ENCODE peak calls at places on chromosomes 12 and 14, in five cellular contexts. W is GM06990, M is uterus, Y is small intestine, I is epithelial cell of proximal tubule. C is an unnamed sample.

GRCh38 chr14:104486222-104486743 is 93.3 kb upstream of the C14orf180 start:
- DNase-seq in Y (no peak), W (no peak), I (no peak), M (no peak), C (no peak)

GRCh38 chr12:122111070-122111750 is 32.7 kb downstream of the MLXIP start:
- DNase-seq in Y (peak; percentile 88), M (no peak), W (no peak), I (no peak), C (no peak)

GRCh38 chr14:90815817-90816662 is at the start of gene TTC7B:
- DNase-seq in M (no peak), I (no peak), Y (no peak), W (no peak), C (no peak)

GRCh38 chr12:83261998-83262397 is 575.3 kb downstream of the TMTC2 start:
- DNase-seq in Y (no peak), I (no peak), W (no peak), M (no peak), C (no peak)

GRCh38 chr12:53862831-53863230 is 75.8 kb upstream of the HOXC13 start:
- DNase-seq in Y (no peak), W (no peak), I (no peak), M (no peak), C (no peak)

GRCh38 chr12:105275997-105276760 is 40.2 kb upstream of the APPL2 start:
- DNase-seq in I (no peak), Y (no peak), W (no peak), M (no peak), C (no peak)

GRCh38 chr14:79820866-79821535 is 390.3 kb downstream of the DIO2 start:
- DNase-seq in I (no peak), M (no peak), W (no peak), Y (no peak), C (no peak)

GRCh38 chr14:80055912-80056801 is 155.1 kb downstream of the DIO2 start:
- DNase-seq in Y (peak; percentile 21), I (no peak), M (no peak), W (no peak), C (no peak)

GRCh38 chr14:76776306-76777251 is 15.3 kb downstream of the VASH1 start:
- DNase-seq in W (no peak), M (no peak), I (no peak), Y (no peak), C (no peak)

GRCh38 chr12:62604856-62605255 is 138.2 kb downstream of the MON2 start:
- DNase-seq in I (no peak), W (no peak), Y (no peak), M (no peak), C (no peak)
- H3K4me3 ChIP-seq in I (peak overlapping the region; percentile 81), W (peak overlapping the region; percentile 85), Y (no peak overlapping the region), M (peak overlapping the region; percentile 96), C (peak overlapping the region; percentile 68)

DNA sequence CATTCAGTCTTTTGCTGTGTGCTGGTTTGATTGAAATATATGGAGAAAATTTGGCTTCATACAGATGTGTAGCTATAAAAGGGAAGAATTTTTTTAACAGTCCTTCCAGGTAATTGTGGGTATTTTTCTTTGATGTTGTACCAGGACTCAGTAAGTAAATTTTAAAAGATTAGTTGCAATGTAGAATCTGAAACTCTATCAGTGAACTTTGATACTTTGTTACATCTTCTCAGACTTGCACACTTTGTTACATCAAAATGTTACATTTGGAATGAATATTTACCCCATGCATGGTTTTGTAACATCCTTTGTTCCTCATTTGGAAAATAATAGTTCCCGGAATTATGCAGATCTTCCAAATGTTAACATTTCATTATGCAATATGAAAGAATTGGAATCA is 13.8 kb downstream of the MTHFD1 start:
- DNase-seq in M (no peak), I (no peak), W (no peak), Y (no peak), C (no peak)
- H3K4me3 ChIP-seq in M (no peak overlapping the region), I (no peak overlapping the region), W (no peak overlapping the region), Y (no peak overlapping the region), C (no peak overlapping the region)

DNA sequence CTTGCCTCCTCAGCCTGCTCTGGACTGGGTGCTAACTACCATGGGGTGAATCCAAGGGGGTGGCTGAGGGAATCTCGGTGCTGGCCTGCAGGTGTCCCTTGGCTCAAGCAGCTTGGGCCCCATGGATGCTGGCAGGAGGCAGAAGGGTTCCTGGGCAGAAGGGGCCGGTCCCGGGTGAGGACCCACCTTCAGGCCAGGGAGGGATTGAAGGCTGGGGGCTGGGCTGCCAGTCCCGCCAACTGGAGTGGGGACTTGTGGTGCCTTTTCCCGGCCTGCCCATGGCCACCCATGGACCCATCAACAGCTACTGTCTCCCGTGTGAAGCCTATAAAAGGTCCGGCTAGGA is 550.1 kb downstream of the SLC6A15 start:
- DNase-seq in M (no peak), Y (no peak), W (no peak), I (no peak), C (no peak)
- H3K4me3 ChIP-seq in M (no peak overlapping the region), Y (no peak overlapping the region), W (no peak overlapping the region), I (no peak overlapping the region), C (no peak overlapping the region)

DNA sequence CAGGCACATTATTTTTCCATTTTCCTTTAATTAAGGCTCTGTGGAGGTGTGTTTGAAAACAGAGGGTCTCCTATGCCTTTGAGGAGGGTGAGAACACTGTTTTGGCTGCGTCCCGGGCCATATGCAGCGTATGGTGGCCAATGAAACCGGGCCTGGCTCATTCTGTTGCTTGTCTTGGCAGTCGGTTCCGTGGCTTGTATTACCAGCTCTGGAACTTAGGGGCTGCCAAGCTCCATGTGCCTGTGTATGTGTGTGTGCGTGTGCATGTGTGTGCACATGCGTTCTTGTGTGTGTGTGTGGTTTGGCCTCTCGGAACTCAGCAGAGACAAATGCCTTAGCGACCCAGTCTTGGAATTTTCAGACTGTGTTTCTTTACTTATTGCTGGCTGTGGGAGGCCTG is 2.7 kb downstream of the JDP2 start:
- DNase-seq in I (no peak), M (no peak), Y (no peak), W (no peak), C (no peak)
- H3K4me3 ChIP-seq in I (peak overlapping the region; percentile 3), M (no peak overlapping the region), Y (no peak overlapping the region), W (no peak overlapping the region), C (peak overlapping the region; percentile 15)

DNA sequence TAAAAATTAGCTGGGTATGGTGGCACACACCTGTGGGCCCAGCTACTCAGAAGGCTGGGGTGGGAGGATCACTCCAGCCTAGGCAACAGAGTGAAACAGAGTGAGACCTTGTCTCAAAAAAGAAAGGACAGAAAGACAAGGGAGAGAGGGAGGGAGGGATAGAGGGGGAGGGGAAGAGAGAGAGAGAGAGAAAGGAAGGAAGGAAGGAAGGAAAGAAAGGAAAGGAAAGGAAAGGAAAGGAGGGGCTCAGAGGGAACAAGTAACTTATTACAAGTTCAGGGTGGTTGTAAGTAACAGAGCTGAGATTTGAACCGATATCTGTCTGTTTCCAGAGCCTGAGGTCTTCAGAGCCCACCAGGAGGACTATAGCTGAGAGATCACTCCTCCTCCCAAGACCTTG is 8.3 kb downstream of the IFFO1 start:
- DNase-seq in M (no peak), I (no peak), Y (no peak), W (no peak), C (no peak)
- H3K4me3 ChIP-seq in M (no peak overlapping the region), I (no peak overlapping the region), Y (no peak overlapping the region), W (no peak overlapping the region), C (peak overlapping the region; percentile 16)

GRCh38 chr12:113187588-113187987 is 2.1 kb downstream of the RITA1 start:
- DNase-seq in M (no peak), Y (no peak), I (no peak), W (no peak), C (no peak)
- H3K4me3 ChIP-seq in M (no peak overlapping the region), Y (no peak overlapping the region), I (no peak overlapping the region), W (no peak overlapping the region), C (no peak overlapping the region)

DNA sequence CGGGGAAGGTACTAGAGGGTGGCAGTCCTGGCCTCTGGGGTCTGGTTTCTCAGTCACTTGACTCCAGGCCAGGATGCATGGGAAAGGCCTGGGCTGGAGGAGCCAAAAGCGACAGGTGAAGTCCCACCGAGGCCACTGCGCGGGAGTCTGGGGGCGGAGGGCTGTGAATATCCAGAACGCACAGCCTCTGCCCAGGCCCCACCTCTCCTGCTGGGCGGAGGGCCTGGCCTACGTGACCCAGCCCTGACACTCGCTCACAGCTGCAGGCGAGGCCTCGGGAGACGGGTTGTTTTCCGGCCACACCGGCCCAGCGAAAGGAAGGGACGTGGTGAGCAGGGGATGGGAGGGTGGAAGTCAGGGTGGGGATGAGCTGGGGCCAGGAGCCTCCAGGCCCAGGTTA is 91.2 kb downstream of the RFLNA start:
- DNase-seq in I (no peak), M (peak; percentile 46), Y (no peak), W (no peak), C (no peak)
- H3K4me3 ChIP-seq in I (peak overlapping the region; percentile 23), M (no peak overlapping the region), Y (no peak overlapping the region), W (no peak overlapping the region), C (peak overlapping the region; percentile 15)

DNA sequence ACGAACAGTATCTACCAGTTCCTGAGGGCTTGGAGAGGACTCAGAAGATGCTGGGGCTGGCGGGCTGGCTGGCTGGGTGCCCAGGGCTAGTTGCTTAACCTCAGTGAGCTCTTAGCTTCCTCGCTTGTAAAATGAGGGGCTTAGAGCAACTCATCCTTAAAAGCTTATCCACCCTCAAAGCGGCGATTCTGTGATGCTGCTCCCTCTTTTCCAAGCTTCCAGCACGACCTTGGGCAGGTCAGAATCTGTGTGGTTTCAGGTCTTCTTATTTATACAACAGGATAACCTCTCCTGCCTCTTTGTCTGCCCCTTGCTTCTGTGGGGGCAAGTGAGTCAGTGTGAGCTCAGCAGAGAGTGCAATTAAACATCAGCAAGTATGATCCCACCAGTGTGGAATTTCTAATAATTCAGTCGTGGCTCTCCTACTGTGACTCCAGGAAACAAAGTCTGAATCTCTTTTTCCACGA is 281.8 kb downstream of the KSR2 start:
- DNase-seq in Y (no peak), M (no peak), W (no peak), I (peak; percentile 80), C (no peak)
- H3K4me3 ChIP-seq in Y (no peak overlapping the region), M (no peak overlapping the region), W (no peak overlapping the region), I (peak overlapping the region; percentile 1), C (no peak overlapping the region)

DNA sequence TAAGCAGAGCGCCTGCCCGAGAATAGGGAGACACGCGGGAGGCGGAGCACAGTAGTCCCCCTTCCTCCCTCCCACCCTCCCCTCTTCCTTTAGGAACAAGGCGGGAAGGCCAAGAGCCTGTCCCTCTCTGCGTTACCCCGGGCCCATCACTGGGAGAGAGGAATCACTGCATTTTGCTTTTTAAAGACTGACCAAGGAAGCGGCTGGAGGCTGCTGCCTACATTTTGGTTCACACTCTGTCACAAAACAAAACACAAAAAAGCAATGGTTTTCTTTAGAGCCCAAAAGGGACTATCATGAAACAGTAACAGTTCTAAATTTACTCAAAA is 19.8 kb downstream of the STX2 start:
- DNase-seq in W (no peak), Y (no peak), I (no peak), M (no peak), C (no peak)
- H3K4me3 ChIP-seq in W (no peak overlapping the region), Y (peak overlapping the region; percentile 51), I (peak overlapping the region; percentile 62), M (peak overlapping the region; percentile 36), C (peak overlapping the region; percentile 34)

DNA sequence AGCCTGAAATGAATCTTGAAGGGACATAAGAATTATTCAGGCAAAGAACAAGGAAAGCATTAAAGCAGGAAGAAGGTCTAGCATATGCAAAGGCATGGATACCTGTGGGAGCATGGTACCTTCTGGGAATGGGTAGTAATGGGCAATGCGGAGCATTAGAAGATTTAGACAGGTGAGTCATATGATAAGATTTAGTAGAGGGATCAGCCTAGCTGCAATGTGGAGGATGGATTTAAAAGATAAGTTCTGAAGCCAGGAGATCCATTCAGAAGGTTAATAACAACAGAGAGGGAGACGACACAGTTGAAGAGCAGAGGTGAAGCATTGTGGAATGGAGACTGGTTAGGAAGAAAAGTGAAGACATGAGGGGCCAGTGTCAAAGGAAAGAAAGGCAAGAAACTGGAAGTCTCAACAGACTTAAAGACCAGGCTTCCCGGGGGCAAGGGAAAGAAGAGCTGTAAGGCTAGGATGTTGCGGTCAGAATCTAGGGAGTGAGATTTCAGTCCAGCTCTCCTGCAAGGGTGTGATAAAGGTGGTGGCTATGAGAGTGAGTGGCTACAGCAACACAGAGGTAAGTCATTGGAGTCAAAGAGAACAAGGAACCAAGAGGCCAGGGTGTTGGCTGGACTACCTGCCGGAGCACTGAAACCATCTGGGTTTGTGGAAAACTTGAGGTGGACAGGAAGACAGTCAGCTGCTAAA is 5.6 kb upstream of the STAT6 start:
- DNase-seq in Y (no peak), I (no peak), M (no peak), W (no peak), C (peak; percentile 80)
- H3K4me3 ChIP-seq in Y (no peak overlapping the region), I (no peak overlapping the region), M (no peak overlapping the region), W (no peak overlapping the region), C (no peak overlapping the region)